ENCODE peak calls at places on chromosomes 12 and 14, in eight cellular contexts. Q is substantia nigra; G is NCI-H226; U is stimulated activated CD8-positive, alpha-beta memory T cell treated with anti-CD3 and anti-CD28 coated beads, Interleukin-4, amount 100 ng/mL, for 4 hours; B is LoVo; X is cardiac fibroblast; H is activated naive CD8-positive, alpha-beta T cell treated with anti-CD3 and anti-CD28 coated beads for 36 hours; D is fibroblast of the aortic adventitia. S is an unnamed sample.

GRCh38 chr12:15627995-15628945 is 160.9 kb downstream of the EPS8 start:
- DNase-seq in H (no peak), U (no peak), G (no peak), Q (no peak), D (peak), X (peak), B (no peak), S (no peak)

GRCh38 chr14:89293349-89293916 is 123.6 kb downstream of the FOXN3 start:
- DNase-seq in Q (no peak), U (no peak), X (no peak), G (no peak), B (no peak), D (no peak), H (no peak), S (no peak)

GRCh38 chr14:97854918-97855317 is 1057.7 kb downstream of the VRK1 start:
- DNase-seq in X (no peak), H (no peak), Q (no peak), D (no peak), B (no peak), U (no peak), G (no peak), S (no peak)

GRCh38 chr14:94144765-94145164 is 15.4 kb upstream of the IFI27L2 start:
- DNase-seq in B (no peak), G (no peak), U (no peak), X (no peak), H (no peak), Q (no peak), D (no peak), S (no peak)

GRCh38 chr12:49939707-49940106 is 10.8 kb upstream of the AQP2 start:
- DNase-seq in Q (no peak), G (no peak), B (no peak), H (no peak), U (no peak), X (no peak), D (no peak), S (no peak)

GRCh38 chr12:86621957-86622356 is 365.8 kb upstream of the MGAT4C start:
- DNase-seq in G (no peak), U (no peak), B (no peak), Q (no peak), X (no peak), D (no peak), H (no peak), S (no peak)

GRCh38 chr12:12889701-12890100 is 1.7 kb upstream of the GPRC5A start:
- DNase-seq in D (no peak), X (no peak), G (no peak), U (no peak), H (no peak), Q (no peak), B (no peak), S (no peak)

GRCh38 chr14:37202265-37202664 is 4.5 kb downstream of the MIPOL1 start:
- DNase-seq in U (no peak), Q (no peak), H (no peak), B (no peak), G (no peak), X (peak), D (peak), S (no peak)

GRCh38 chr12:46445551-46446235 is 73.1 kb upstream of the SLC38A2 start:
- DNase-seq in Q (no peak), B (no peak), H (no peak), X (peak), U (no peak), G (no peak), D (no peak), S (no peak)

GRCh38 chr12:6957741-6958608 is 6.8 kb downstream of the PTPN6 start:
- DNase-seq in B (no peak), G (no peak), H (no peak), U (no peak), D (no peak), Q (no peak), X (no peak), S (peak)

GRCh38 chr12:57004651-57005050 is 1.7 kb downstream of the ZBTB39 start:
- DNase-seq in H (no peak), U (no peak), G (no peak), D (no peak), Q (no peak), B (no peak), X (no peak), S (no peak)

GRCh38 chr12:96368233-96368632 is 32.0 kb downstream of the CDK17 start:
- DNase-seq in G (no peak), X (no peak), Q (peak), U (no peak), H (no peak), B (no peak), D (peak), S (no peak)

GRCh38 chr12:96578526-96579125 is 89.2 kb downstream of the CFAP54 start:
- DNase-seq in H (no peak), U (no peak), Q (no peak), G (peak), X (peak), D (peak), B (peak), S (no peak)

GRCh38 chr12:76255692-76256091 is 92.5 kb downstream of the BBS10 start:
- DNase-seq in Q (no peak), X (peak), B (no peak), U (no peak), G (no peak), D (no peak), H (no peak), S (no peak)

GRCh38 chr12:122406701-122407154 is 15.7 kb downstream of the CLIP1 start:
- DNase-seq in Q (no peak), H (no peak), G (no peak), D (peak), X (peak), U (no peak), B (peak), S (no peak)

GRCh38 chr12:28257411-28257810 is 67.2 kb downstream of the CCDC91 start:
- DNase-seq in X (no peak), D (no peak), B (no peak), Q (no peak), U (no peak), H (no peak), G (no peak), S (no peak)

GRCh38 chr12:11962795-11963347 is 107.9 kb upstream of the BCL2L14 start:
- DNase-seq in Q (no peak), B (no peak), X (no peak), G (no peak), U (no peak), D (no peak), H (no peak), S (no peak)

GRCh38 chr12:54139030-54139429 is 49.8 kb downstream of the SMUG1 start:
- DNase-seq in Q (no peak), D (no peak), G (no peak), B (no peak), X (no peak), H (no peak), U (no peak), S (no peak)

S was measured in activated T-cell treated with anti-CD3 and anti-CD28 coated beads, Interleukin-2, amount 50 U/mL, for 1 hour.